ENCODE peak calls at places on chromosomes 13 and 19, in four cellular contexts. E, T, B and D are unnamed samples. For H3K9me3, H3K79me2 and H3K36me3, the result is how much of the 10 kb centered on the place peaks cover.

GRCh38 chr19:44071824-44072542 is at the start of gene ZNF284:
- DNase-seq in B (no peak), T (no peak), E (peak), D (peak)

GRCh38 chr19:14940266-14940665 is 1.0 kb upstream of the OR7C2 start:
- DNase-seq in B (no peak), T (no peak), E (no peak), D (no peak)

GRCh38 chr19:12085074-12085818 is 20.7 kb downstream of the ZNF844 start:
- DNase-seq in E (no peak), B (no peak), T (no peak), D (no peak)

GRCh38 chr13:93788456-93788855 is 561.8 kb downstream of the GPC6 start:
- DNase-seq in B (no peak), E (no peak), T (no peak), D (no peak)

GRCh38 chr19:7534531-7534980 is 961 bp upstream of the PNPLA6 start:
- DNase-seq in T (peak), B (no peak), E (peak), D (peak)

GRCh38 chr19:12955996-12956395 is 1.0 kb downstream of the GADD45GIP1 start:
- DNase-seq in B (no peak), E (no peak), T (peak), D (no peak)

GRCh38 chr19:30449673-30450072 is 77.5 kb downstream of the ZNF536 start:
- DNase-seq in E (no peak), B (no peak), T (no peak), D (no peak)

GRCh38 chr13:78325585-78325984 is 277.8 kb downstream of the POU4F1 start:
- DNase-seq in B (no peak), T (no peak), E (no peak), D (no peak)

GRCh38 chr19:15010497-15011255 is 31.0 kb upstream of the SLC1A6 start:
- DNase-seq in T (no peak), B (no peak), E (no peak), D (no peak)

GRCh38 chr19:21498651-21499050 is 6.8 kb upstream of the ZNF429 start:
- DNase-seq in T (no peak), E (no peak), B (no peak), D (no peak)

GRCh38 chr19:13937479-13938360 is 497 bp downstream of the PODNL1 start:
- DNase-seq in B (no peak), E (no peak), T (no peak), D (no peak)

GRCh38 chr19:29682236-29682895 is 17.1 kb downstream of the PLEKHF1 start:
- DNase-seq in B (no peak), E (no peak), T (no peak), D (no peak)

GRCh38 chr19:15507068-15508034 is 974 bp upstream of the CYP4F22 start:
- DNase-seq in E (no peak), T (no peak), B (no peak), D (no peak)

GRCh38 chr19:36833430-36833829 is 4.8 kb downstream of the ZNF790 start:
- DNase-seq in B (no peak), E (no peak), T (no peak), D (no peak)
- H3K9me3 ChIP-seq in B (under half), E (under half), T (half or more), D (half or more)

GRCh38 chr13:21048901-21049655 is 12.3 kb downstream of the LATS2 start:
- DNase-seq in E (no peak), T (no peak), B (no peak), D (no peak)
- H3K79me2 ChIP-seq in E (half or more), T (under half), B (half or more), D (under half)

DNA sequence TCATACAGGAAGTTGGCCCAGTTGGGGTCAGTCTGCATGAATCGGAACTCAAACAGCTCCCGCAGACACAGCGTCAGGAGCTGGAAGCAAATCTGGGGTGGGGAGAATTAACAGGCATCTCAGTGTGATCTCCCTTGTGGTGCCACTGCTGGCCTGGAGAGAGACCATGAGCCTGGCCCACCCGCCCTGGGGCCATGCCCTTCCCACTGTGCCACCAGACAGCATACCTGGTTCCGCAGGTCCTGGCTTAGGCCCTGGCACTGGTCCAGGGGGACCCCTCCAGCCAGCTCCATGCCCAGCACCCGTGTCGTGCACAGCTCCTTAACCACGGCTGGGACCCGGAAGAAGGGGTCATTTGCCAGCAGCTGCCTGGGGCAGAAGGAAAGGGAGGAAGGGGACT is 9.6 kb upstream of the NUMBL start:
- DNase-seq in T (no peak), E (no peak), B (no peak), D (no peak)
- H3K36me3 ChIP-seq in T (under half), E (under half), B (under half), D (under half)

DNA sequence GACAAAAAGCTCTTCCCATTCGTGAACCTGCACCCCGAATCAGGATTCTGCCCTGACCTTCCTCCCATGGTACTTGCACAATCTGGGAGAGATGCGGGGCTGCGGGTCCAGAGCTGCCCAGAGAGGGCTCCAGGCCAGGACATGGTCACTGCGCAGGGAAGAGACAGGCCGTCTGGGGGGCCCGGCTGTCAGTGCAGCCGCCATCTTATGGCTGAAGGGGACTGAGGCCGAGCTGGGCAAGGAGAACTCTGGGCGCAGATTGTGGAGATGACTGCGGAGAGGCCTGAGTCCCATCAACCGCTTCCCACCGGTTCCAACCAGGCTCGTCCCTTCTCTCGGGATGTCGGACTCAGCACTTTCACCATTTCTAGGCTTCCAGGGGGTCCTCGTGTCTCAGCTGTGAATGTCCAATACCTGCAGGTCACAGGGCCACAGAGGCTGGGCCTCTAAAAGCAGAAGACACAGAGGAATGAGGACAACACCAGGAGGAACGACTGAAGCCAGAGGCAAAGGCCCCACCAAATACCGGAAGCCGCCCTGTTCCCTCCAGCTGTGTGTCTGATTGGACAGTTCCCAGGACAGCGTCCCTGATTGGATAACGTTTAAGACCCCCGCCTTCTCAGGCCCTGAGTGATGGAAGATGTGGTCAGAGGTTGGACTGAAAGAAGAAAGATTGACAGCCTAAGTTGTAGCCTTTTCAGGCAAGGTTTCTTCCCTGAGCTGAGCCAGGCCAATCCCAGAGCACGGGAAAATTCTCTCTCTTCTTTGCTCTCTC is 117.1 kb upstream of the ZNF91 start:
- DNase-seq in E (no peak), B (no peak), T (no peak), D (no peak)
- H3K9me3 ChIP-seq in E (under half), B (under half), T (under half), D (under half)